ENCODE peak calls at places on chromosomes 11 and 22, in eight cellular contexts. H is fibroblast of pulmonary artery, B is testis, O is GM12865, J is GM13977, Z is fibroblast of lung, U is Calu3, L is HFF-Myc. W is an unnamed sample.

GRCh38 chr11:114132427-114132826 is 72.9 kb downstream of the ZBTB16 start:
- DNase-seq in H (peak; percentile 44), B (no peak), O (no peak), J (no peak), Z (no peak), U (no peak), L (no peak), W (no peak)

GRCh38 chr22:35601743-35602633 is 15.1 kb downstream of the MB start:
- DNase-seq in H (peak; percentile 54), B (peak; percentile 21), O (no peak), J (no peak), Z (peak; percentile 67), U (peak; percentile 81), L (no peak), W (no peak)

GRCh38 chr11:8233691-8234424 is 29.8 kb downstream of the LMO1 start:
- DNase-seq in H (no peak), B (no peak), O (no peak), J (no peak), Z (no peak), U (no peak), L (peak; percentile 26), W (no peak)

GRCh38 chr11:78112588-78113275 is 26.7 kb downstream of the ALG8 start:
- DNase-seq in H (no peak), B (no peak), O (peak; percentile 17), J (peak; percentile 24), Z (no peak), U (no peak), L (no peak), W (no peak)

GRCh38 chr11:68044898-68045351 is 6.1 kb downstream of the TCIRG1 start:
- DNase-seq in H (no peak), B (no peak), O (no peak), J (no peak), Z (no peak), U (no peak), L (no peak), W (no peak)

GRCh38 chr22:42692239-42693054 is 28.2 kb downstream of the A4GALT start:
- DNase-seq in H (no peak), B (no peak), O (peak; percentile 67), J (peak; percentile 69), Z (no peak), U (no peak), L (no peak), W (no peak)

GRCh38 chr11:69778373-69778772 is 3.2 kb upstream of the FGF4 start:
- DNase-seq in H (no peak), B (no peak), O (no peak), J (no peak), Z (no peak), U (no peak), L (no peak), W (no peak)

GRCh38 chr11:10909141-10909883 is 51.5 kb upstream of the ZBED5 start:
- DNase-seq in H (no peak), B (no peak), O (no peak), J (no peak), Z (no peak), U (peak; percentile 21), L (no peak), W (no peak)

GRCh38 chr11:1946812-1947480 is at the start of gene MRPL23:
- DNase-seq in H (no peak), B (no peak), O (no peak), J (no peak), Z (no peak), U (peak; percentile 22), L (no peak), W (no peak)

GRCh38 chr11:17063171-17064002 is 14.1 kb downstream of the RPS13 start:
- DNase-seq in H (peak; percentile 60), B (peak; percentile 82), O (peak; percentile 70), J (peak; percentile 49), Z (peak; percentile 54), U (peak; percentile 83), L (no peak), W (peak; percentile 59)

GRCh38 chr11:78044706-78045105 is 19.0 kb upstream of the THRSP start:
- DNase-seq in H (no peak), B (no peak), O (no peak), J (no peak), Z (no peak), U (no peak), L (no peak), W (no peak)

GRCh38 chr22:18035740-18036139 is 11.4 kb upstream of the MICAL3 start:
- DNase-seq in H (no peak), B (no peak), O (no peak), J (no peak), Z (peak; percentile 32), U (peak; percentile 94), L (no peak), W (no peak)

GRCh38 chr11:124717786-124718634 is 21.7 kb upstream of the NRGN start:
- DNase-seq in H (peak; percentile 44), B (no peak), O (no peak), J (no peak), Z (peak; percentile 28), U (no peak), L (no peak), W (no peak)

GRCh38 chr22:27875951-27876350 is 43.1 kb downstream of the PITPNB start:
- DNase-seq in H (no peak), B (no peak), O (no peak), J (no peak), Z (no peak), U (no peak), L (no peak), W (no peak)

GRCh38 chr11:17490938-17491337 is 14.3 kb upstream of the ABCC8 start:
- DNase-seq in H (no peak), B (no peak), O (no peak), J (no peak), Z (no peak), U (no peak), L (no peak), W (no peak)

GRCh38 chr11:126573325-126574076 is 218.0 kb downstream of the ST3GAL4 start:
- DNase-seq in H (no peak), B (no peak), O (no peak), J (no peak), Z (no peak), U (no peak), L (no peak), W (no peak)
- TF ChIP-seq CTCF in H (peak; percentile 22), B (no peak), O (peak; percentile 14), J (no peak), Z (no peak), U (no peak), L (peak; percentile 28), W (peak; percentile 44)

DNA sequence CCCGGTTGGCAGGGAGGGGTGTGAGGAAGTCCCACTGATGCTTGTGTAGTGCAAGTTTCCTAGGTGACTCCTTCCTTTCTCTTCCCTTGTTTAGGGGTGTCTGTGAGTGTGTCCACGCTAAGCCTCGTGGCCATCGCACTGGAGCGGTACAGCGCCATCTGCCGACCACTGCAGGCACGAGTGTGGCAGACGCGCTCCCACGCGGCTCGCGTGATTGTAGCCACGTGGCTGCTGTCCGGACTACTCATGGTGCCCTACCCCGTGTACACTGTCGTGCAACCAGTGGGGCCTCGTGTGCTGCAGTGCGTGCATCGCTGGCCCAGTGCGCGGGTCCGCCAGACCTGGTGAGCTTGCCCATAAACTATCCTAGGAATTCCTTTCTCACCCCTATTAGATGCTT is 10.4 kb downstream of the CCKBR start:
- DNase-seq in H (no peak), B (peak; percentile 46), O (no peak), J (no peak), Z (no peak), U (no peak), L (no peak), W (no peak)
- TF ChIP-seq CTCF in H (no peak), B (peak; percentile 17), O (no peak), J (peak; percentile 47), Z (peak; percentile 2), U (no peak), L (peak; percentile 22), W (no peak)

GRCh38 chr11:58645854-58646253 is 23.4 kb downstream of the CNTF start:
- DNase-seq in H (no peak), B (no peak), O (no peak), J (no peak), Z (no peak), U (no peak), L (no peak), W (no peak)

GRCh38 chr11:58649623-58650022 is 27.2 kb downstream of the CNTF start:
- DNase-seq in H (no peak), B (no peak), O (no peak), J (no peak), Z (no peak), U (no peak), L (no peak), W (no peak)

GRCh38 chr11:58647866-58648265 is 25.4 kb downstream of the CNTF start:
- DNase-seq in H (no peak), B (no peak), O (peak; percentile 18), J (no peak), Z (no peak), U (no peak), L (no peak), W (no peak)

GRCh38 chr11:58650496-58650895 is 28.0 kb downstream of the CNTF start:
- DNase-seq in H (no peak), B (no peak), O (no peak), J (no peak), Z (no peak), U (no peak), L (no peak), W (no peak)

GRCh38 chr11:58647141-58647699 is 24.8 kb downstream of the CNTF start:
- DNase-seq in H (no peak), B (no peak), O (peak; percentile 82), J (no peak), Z (no peak), U (no peak), L (no peak), W (no peak)
- TF ChIP-seq CTCF in H (no peak), B (no peak), O (no peak), J (peak; percentile 41), Z (no peak), U (no peak), L (no peak), W (no peak)

GRCh38 chr11:63829823-63830489 is 9.0 kb upstream of the MARK2 start:
- DNase-seq in H (peak; percentile 51), B (no peak), O (peak; percentile 28), J (no peak), Z (peak; percentile 49), U (peak; percentile 50), L (peak; percentile 35), W (no peak)
- TF ChIP-seq CTCF in H (peak; percentile 36), B (no peak), O (peak; percentile 29), J (peak; percentile 50), Z (peak; percentile 46), U (peak; percentile 27), L (peak; percentile 65), W (peak; percentile 45)

GRCh38 chr11:61627831-61628753 is 47.2 kb upstream of the SYT7 start:
- DNase-seq in H (peak; percentile 75), B (peak; percentile 86), O (peak; percentile 38), J (peak; percentile 59), Z (peak; percentile 81), U (peak; percentile 81), L (peak; percentile 44), W (peak; percentile 54)
- TF ChIP-seq CTCF in H (peak; percentile 88), B (peak; percentile 78), O (peak; percentile 74), J (peak; percentile 75), Z (peak; percentile 92), U (peak; percentile 80), L (peak; percentile 95), W (peak; percentile 85)

W was measured in progenitor cell of endocrine pancreas.